ENCODE peak calls at places on chromosomes 12 and 14, in five cellular contexts. G, S, Y, H and U are unnamed samples.

GRCh38 chr12:57428965-57429364 is 1.9 kb downstream of the R3HDM2 start:
- DNase-seq in G (no peak), S (no peak), Y (no peak), H (no peak), U (no peak)

GRCh38 chr14:96267336-96267735 is 11.3 kb downstream of the BDKRB1 start:
- DNase-seq in G (no peak), S (no peak), Y (no peak), H (peak; percentile 28), U (no peak)

GRCh38 chr14:96264850-96265249 is 8.8 kb downstream of the BDKRB1 start:
- DNase-seq in G (no peak), S (no peak), Y (no peak), H (peak; percentile 8), U (no peak)

GRCh38 chr12:111997300-111997699 is 15.7 kb downstream of the TMEM116 start:
- DNase-seq in G (no peak), S (no peak), Y (no peak), H (no peak), U (no peak)

GRCh38 chr12:95701275-95701674 is 89.3 kb downstream of the NTN4 start:
- DNase-seq in G (no peak), S (no peak), Y (no peak), H (no peak), U (no peak)

GRCh38 chr12:96425973-96426372 is 25.7 kb upstream of the CDK17 start:
- DNase-seq in G (no peak), S (no peak), Y (no peak), H (no peak), U (no peak)

GRCh38 chr12:121916719-121917118 is 1.7 kb upstream of the CFAP251 start:
- DNase-seq in G (no peak), S (no peak), Y (no peak), H (no peak), U (no peak)

GRCh38 chr12:30805959-30806358 is 51.2 kb upstream of the CAPRIN2 start:
- DNase-seq in G (no peak), S (no peak), Y (no peak), H (no peak), U (no peak)

GRCh38 chr12:128810182-128811127 is 13.3 kb downstream of the SLC15A4 start:
- DNase-seq in G (no peak), S (peak; percentile 46), Y (no peak), H (no peak), U (peak; percentile 83)

DNA sequence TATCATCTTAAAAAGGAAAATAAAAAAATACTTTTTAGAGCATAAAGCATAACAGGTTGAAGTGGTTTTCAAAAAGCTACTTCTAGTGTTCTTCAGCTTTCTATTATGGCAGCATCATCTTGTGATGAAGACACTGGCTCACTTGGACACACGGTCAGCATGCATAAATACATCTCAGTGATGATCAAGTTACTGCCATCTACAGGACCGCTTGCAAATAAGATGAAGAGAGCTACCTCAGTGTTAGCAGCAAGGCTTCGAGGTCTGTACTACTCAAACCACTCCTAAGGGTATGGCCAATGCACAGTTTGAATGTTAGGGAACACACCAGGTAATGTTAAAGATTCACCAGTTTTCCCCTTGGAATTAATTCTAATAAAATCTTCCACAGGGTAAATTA is 58.8 kb downstream of the GALC start:
- DNase-seq in G (no peak), S (no peak), Y (no peak), H (no peak), U (no peak)
- H3K9me3 ChIP-seq in G (no peaks in the 10 kb centered on the region), S (no peaks in the 10 kb centered on the region), Y (no peaks in the 10 kb centered on the region), H (no peaks in the 10 kb centered on the region), U (no peaks in the 10 kb centered on the region)

DNA sequence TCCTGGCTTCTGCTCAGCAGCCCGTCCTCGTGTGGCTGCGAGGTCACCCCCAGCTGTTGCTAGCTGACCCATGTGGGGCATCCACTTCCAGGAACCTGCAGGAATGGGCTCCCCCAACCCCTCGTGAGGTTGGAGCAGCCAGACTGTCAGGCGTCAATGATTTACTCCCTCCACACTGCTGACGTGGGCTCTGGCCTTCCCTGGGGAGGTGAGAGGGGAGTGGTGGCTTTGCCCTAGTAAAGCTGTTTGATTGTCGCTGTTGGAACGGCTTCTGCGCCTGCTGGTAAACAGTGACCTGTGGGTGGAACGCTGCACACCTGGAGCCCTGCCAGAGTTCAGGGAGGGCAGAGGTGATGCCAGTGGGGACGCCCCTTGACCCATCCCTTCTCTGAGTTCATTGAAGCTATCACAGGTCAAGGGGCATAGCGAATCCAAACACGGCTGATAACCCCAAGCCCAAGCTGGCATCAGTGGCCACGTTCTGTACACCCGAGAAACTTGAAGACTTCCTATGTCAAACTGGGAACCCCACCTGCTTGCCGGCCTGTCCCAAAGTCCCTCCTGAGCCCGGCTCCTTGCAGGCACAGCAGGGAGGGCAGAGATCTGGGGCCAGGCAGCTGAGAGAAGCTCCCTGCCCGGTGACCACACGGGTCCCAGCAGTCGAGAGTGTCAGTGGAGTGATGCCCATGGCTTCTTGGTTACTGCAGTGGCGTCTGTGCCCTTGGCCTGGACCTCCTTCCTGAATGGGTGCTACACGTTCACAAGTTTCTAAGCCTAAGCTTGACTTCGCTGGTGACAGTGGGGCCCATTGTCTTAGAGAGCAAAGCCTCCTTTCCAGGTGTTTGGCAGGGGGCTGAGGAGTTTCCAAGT is 2.7 kb downstream of the ASPG start:
- DNase-seq in G (peak; percentile 34), S (no peak), Y (no peak), H (no peak), U (no peak)
- H3K9me3 ChIP-seq in G (no peaks in the 10 kb centered on the region), S (no peaks in the 10 kb centered on the region), Y (no peaks in the 10 kb centered on the region), H (no peaks in the 10 kb centered on the region), U (no peaks in the 10 kb centered on the region)

DNA sequence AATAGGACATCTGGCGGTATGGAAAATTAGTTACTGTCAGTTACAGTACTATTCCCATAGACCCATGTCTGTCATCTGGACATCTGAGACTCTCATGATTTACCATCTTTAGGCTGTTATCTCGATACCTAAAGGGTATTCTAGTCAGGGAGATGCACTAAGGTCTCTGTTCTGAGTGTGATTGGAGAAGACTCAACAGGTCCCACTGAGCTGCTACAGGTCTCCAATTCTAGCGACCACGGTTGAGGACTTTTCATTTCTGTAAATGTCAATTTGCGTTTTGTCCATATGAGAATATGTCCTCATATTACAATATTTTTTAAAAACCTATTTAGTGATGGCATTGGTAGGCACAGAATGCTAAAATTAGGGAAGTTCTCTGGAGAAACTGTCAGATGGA is 1160.2 kb downstream of the TMEM121 start:
- DNase-seq in G (no peak), S (no peak), Y (no peak), H (no peak), U (no peak)
- H3K9me3 ChIP-seq in G (no peaks in the 10 kb centered on the region), S (no peaks in the 10 kb centered on the region), Y (no peaks in the 10 kb centered on the region), H (no peaks in the 10 kb centered on the region), U (no peaks in the 10 kb centered on the region)

GRCh38 chr14:61703342-61704129 is 8.2 kb downstream of the HIF1A start:
- DNase-seq in G (no peak), S (no peak), Y (no peak), H (no peak), U (no peak)

GRCh38 chr14:61699092-61699491 is 3.8 kb downstream of the HIF1A start:
- DNase-seq in G (no peak), S (no peak), Y (no peak), H (no peak), U (no peak)

GRCh38 chr14:61704554-61704953 is 9.2 kb downstream of the HIF1A start:
- DNase-seq in G (no peak), S (no peak), Y (no peak), H (no peak), U (no peak)

GRCh38 chr14:61700104-61700886 is 5.0 kb downstream of the HIF1A start:
- DNase-seq in G (no peak), S (no peak), Y (no peak), H (no peak), U (no peak)

GRCh38 chr14:61701946-61702345 is 6.6 kb downstream of the HIF1A start:
- DNase-seq in G (no peak), S (no peak), Y (no peak), H (no peak), U (no peak)
- H3K9me3 ChIP-seq in G (no peaks in the 10 kb centered on the region), S (no peaks in the 10 kb centered on the region), Y (no peaks in the 10 kb centered on the region), H (no peaks in the 10 kb centered on the region), U (no peaks in the 10 kb centered on the region)

GRCh38 chr14:106518054-106518943 is 991.9 kb downstream of the TMEM121 start:
- DNase-seq in G (no peak), S (peak; percentile 77), Y (peak; percentile 75), H (peak; percentile 20), U (no peak)

GRCh38 chr14:106509795-106510194 is 983.4 kb downstream of the TMEM121 start:
- DNase-seq in G (no peak), S (no peak), Y (no peak), H (no peak), U (no peak)

GRCh38 chr14:106509176-106509575 is 982.8 kb downstream of the TMEM121 start:
- DNase-seq in G (no peak), S (no peak), Y (no peak), H (no peak), U (no peak)

GRCh38 chr14:106511411-106512198 is 985.2 kb downstream of the TMEM121 start:
- DNase-seq in G (no peak), S (no peak), Y (no peak), H (no peak), U (no peak)

DNA sequence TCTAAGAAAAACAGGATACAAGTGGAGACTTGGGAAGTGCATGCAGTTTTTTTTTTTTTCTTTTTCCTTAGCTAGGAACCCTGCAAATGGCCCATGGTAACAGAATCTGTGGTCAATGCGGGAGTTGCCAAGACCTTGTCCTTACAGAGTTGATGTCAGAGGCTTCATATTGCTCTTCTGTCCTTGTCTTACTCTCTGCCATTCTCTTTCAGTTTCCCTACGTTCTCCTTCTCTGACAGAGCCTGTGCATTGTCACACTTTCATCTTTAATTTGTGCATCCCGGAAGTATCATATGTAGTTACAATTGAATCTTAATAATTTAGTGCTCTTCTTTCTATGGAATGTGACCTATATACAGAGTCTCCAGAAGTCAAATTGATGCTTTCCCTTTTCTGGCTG is 986.9 kb downstream of the TMEM121 start:
- DNase-seq in G (no peak), S (no peak), Y (no peak), H (no peak), U (no peak)
- H3K9me3 ChIP-seq in G (no peaks in the 10 kb centered on the region), S (no peaks in the 10 kb centered on the region), Y (no peaks in the 10 kb centered on the region), H (no peaks in the 10 kb centered on the region), U (no peaks in the 10 kb centered on the region)

GRCh38 chr14:106070242-106070641 is 543.9 kb downstream of the TMEM121 start:
- DNase-seq in G (no peak), S (no peak), Y (no peak), H (no peak), U (no peak)
- H3K9me3 ChIP-seq in G (no peaks in the 10 kb centered on the region), S (no peaks in the 10 kb centered on the region), Y (no peaks in the 10 kb centered on the region), H (no peaks in the 10 kb centered on the region), U (no peaks in the 10 kb centered on the region)

DNA sequence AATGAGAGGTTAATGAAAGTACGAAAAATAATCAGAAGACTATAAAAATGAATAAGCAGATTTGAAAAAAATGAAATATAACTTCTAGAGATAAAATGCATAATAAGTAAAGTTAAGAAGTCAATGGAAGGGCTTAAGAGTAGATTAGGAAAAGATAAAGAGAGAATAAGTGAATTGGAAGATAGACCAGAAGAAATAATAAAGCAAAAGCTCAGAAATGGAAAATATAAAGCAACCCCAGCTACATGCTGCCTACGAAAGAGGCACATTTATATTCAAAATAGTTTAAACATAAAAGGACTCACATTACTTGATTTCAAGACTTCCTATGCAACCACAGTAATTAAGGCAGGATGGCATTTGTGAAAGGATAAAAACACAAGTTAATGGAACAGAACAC is 19.9 kb downstream of the ZNF605 start:
- DNase-seq in G (no peak), S (no peak), Y (no peak), H (no peak), U (no peak)
- H3K9me3 ChIP-seq in G (peaks cover 4% of the 10 kb centered on the region), S (peaks cover 18% of the 10 kb centered on the region), Y (peaks cover 31% of the 10 kb centered on the region), H (no peaks in the 10 kb centered on the region), U (peaks cover 70% of the 10 kb centered on the region)

DNA sequence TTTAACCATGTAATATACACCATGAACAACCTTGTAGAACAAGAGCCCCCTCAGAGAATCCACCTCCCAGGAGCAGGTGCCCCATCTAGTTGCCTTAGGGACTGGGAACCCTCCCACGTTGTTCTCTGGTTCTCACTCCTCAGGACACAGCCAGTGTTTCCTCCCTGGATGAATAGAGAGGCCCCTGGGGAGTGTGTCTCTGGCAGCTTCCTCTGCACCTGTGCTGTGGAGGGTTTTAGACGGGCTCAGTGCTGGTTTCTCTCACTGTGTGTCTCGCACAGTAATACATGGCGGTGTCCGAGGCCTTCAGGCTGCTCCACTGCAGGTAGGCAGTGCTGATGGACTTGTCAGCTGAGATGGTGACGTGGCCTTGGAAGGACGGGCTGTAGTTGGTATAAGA is 581.3 kb downstream of the TMEM121 start:
- DNase-seq in G (no peak), S (no peak), Y (no peak), H (no peak), U (no peak)
- H3K9me3 ChIP-seq in G (no peaks in the 10 kb centered on the region), S (no peaks in the 10 kb centered on the region), Y (no peaks in the 10 kb centered on the region), H (no peaks in the 10 kb centered on the region), U (no peaks in the 10 kb centered on the region)